ENCODE peak calls at places on chromosomes 1 and 21, in five cellular contexts. M is posterior vena cava; E is NCI-H774; I is stimulated activated CD4-positive, alpha-beta T cell treated with anti-CD3 and anti-CD28 coated beads, Interleukin-4, amount 100 ng/mL, for 1 hour; L is prostate gland. J is an unnamed sample.

GRCh38 chr1:33396188-33397124 is 34.4 kb downstream of the PHC2 start:
- DNase-seq in E (no peak), M (no peak), I (no peak), L (no peak), J (no peak)

GRCh38 chr1:17451731-17452130 is 12.3 kb upstream of the RCC2 start:
- DNase-seq in M (no peak), E (no peak), L (no peak), I (no peak), J (no peak)

GRCh38 chr21:41640756-41641509 is 125.9 kb downstream of the RIPK4 start:
- DNase-seq in L (no peak), M (peak), I (no peak), E (no peak), J (no peak)

GRCh38 chr1:206828061-206828460 is 37.4 kb upstream of the IL20 start:
- DNase-seq in E (no peak), L (no peak), I (no peak), M (no peak), J (no peak)

GRCh38 chr1:220307528-220308100 is 35.4 kb upstream of the RAB3GAP2 start:
- DNase-seq in M (no peak), L (no peak), E (no peak), I (no peak), J (no peak)

GRCh38 chr1:41499591-41499990 is 15.1 kb upstream of the EDN2 start:
- DNase-seq in I (no peak), L (no peak), M (no peak), E (no peak), J (no peak)

GRCh38 chr21:26732442-26733221 is 112.6 kb downstream of the ADAMTS1 start:
- DNase-seq in M (no peak), L (no peak), E (no peak), I (peak), J (no peak)

GRCh38 chr21:26811031-26811430 is 34.2 kb downstream of the ADAMTS1 start:
- DNase-seq in E (no peak), M (no peak), I (no peak), L (no peak), J (no peak)

GRCh38 chr1:77170687-77171086 is 48.5 kb downstream of the PIGK start:
- DNase-seq in I (no peak), E (no peak), L (no peak), M (no peak), J (no peak)

GRCh38 chr1:8122477-8123407 is 96.6 kb upstream of the ERRFI1 start:
- DNase-seq in E (no peak), M (no peak), I (no peak), L (no peak), J (no peak)

GRCh38 chr1:174222166-174222949 is 63.0 kb downstream of the RABGAP1L start:
- DNase-seq in I (no peak), L (no peak), M (no peak), E (no peak), J (no peak)

GRCh38 chr1:207343675-207344074 is 22.2 kb downstream of the CD55 start:
- DNase-seq in I (no peak), M (no peak), L (no peak), E (no peak), J (no peak)

GRCh38 chr1:64403331-64403730 is 66.6 kb upstream of the CACHD1 start:
- DNase-seq in M (no peak), L (no peak), E (no peak), I (no peak), J (no peak)

GRCh38 chr1:166730299-166730888 is 108.9 kb upstream of the POGK start:
- DNase-seq in L (no peak), I (no peak), E (no peak), M (no peak), J (no peak)

GRCh38 chr1:159700312-159700711 is 14.1 kb downstream of the CRP start:
- DNase-seq in E (no peak), L (no peak), I (no peak), M (no peak), J (no peak)

GRCh38 chr1:52733368-52733767 is 7.1 kb downstream of the ZYG11B start:
- DNase-seq in I (no peak), L (no peak), M (no peak), E (no peak), J (no peak)

GRCh38 chr1:167722152-167722869 is 529 bp downstream of the MPZL1 start:
- DNase-seq in L (peak), M (peak), E (peak), I (peak), J (peak)